ENCODE peak calls at places on chromosomes 1 and 21, in four cellular contexts. One of them, this sample, is unnamed.

GRCh38 chr21:27734146-27734545 is 767.3 kb upstream of the ADAMTS5 start:
- DNase-seq in GM12892: no peak
- DNase-seq in stomach: no peak
- DNase-seq in ovary: no peak
- DNase-seq in this sample: no peak

GRCh38 chr21:25507522-25507921 is 99.8 kb downstream of the MRPL39 start:
- DNase-seq in GM12892: no peak
- DNase-seq in ovary: no peak
- DNase-seq in stomach: no peak
- DNase-seq in this sample: no peak

GRCh38 chr1:209787551-209787950 is 3.2 kb upstream of the C1orf74 start:
- DNase-seq in ovary: peak; percentile 34
- DNase-seq in GM12892: no peak
- DNase-seq in stomach: peak; percentile 80
- DNase-seq in this sample: peak; percentile 77

GRCh38 chr1:24018611-24019580 is 38.8 kb upstream of the SRSF10 start:
- DNase-seq in stomach: peak; percentile 99
- DNase-seq in ovary: peak; percentile 99
- DNase-seq in GM12892: no peak
- DNase-seq in this sample: peak; percentile 90

GRCh38 chr21:28252923-28253322 is 739.8 kb downstream of the LTN1 start:
- DNase-seq in stomach: no peak
- DNase-seq in GM12892: no peak
- DNase-seq in ovary: no peak
- DNase-seq in this sample: no peak

GRCh38 chr1:7524681-7525340 is 246.3 kb upstream of the VAMP3 start:
- DNase-seq in ovary: no peak
- DNase-seq in GM12892: no peak
- DNase-seq in stomach: no peak
- DNase-seq in this sample: peak; percentile 19

GRCh38 chr1:43513471-43514173 is 17.1 kb upstream of the PTPRF start:
- DNase-seq in ovary: no peak
- DNase-seq in GM12892: no peak
- DNase-seq in stomach: no peak
- DNase-seq in this sample: no peak

GRCh38 chr1:211715976-211716375 is 40.6 kb upstream of the NEK2 start:
- DNase-seq in stomach: no peak
- DNase-seq in GM12892: no peak
- DNase-seq in ovary: no peak
- DNase-seq in this sample: no peak

GRCh38 chr1:66334311-66334710 is 199.6 kb upstream of the SGIP1 start:
- DNase-seq in stomach: no peak
- DNase-seq in ovary: no peak
- DNase-seq in GM12892: no peak
- DNase-seq in this sample: no peak

GRCh38 chr21:27219068-27219467 is 252.2 kb upstream of the ADAMTS5 start:
- DNase-seq in GM12892: no peak
- DNase-seq in stomach: no peak
- DNase-seq in ovary: no peak
- DNase-seq in this sample: no peak

GRCh38 chr1:26602378-26602959 is 72.9 kb downstream of the RPS6KA1 start:
- DNase-seq in ovary: no peak
- DNase-seq in stomach: no peak
- DNase-seq in GM12892: no peak
- DNase-seq in this sample: no peak

GRCh38 chr1:236394905-236395779 is 1.1 kb downstream of the EDARADD start:
- DNase-seq in GM12892: peak; percentile 53
- DNase-seq in ovary: peak; percentile 24
- DNase-seq in stomach: peak; percentile 63
- DNase-seq in this sample: no peak

GRCh38 chr1:2212542-2213491 is 15.3 kb upstream of the SKI start:
- DNase-seq in ovary: peak; percentile 97
- DNase-seq in stomach: peak; percentile 88
- DNase-seq in GM12892: no peak
- DNase-seq in this sample: peak; percentile 79

GRCh38 chr21:29121759-29122158 is 8.7 kb upstream of the MAP3K7CL start:
- DNase-seq in GM12892: no peak
- DNase-seq in stomach: no peak
- DNase-seq in ovary: no peak
- DNase-seq in this sample: no peak

GRCh38 chr1:21607549-21608529 is 61.3 kb downstream of the RAP1GAP start:
- DNase-seq in ovary: peak; percentile 69
- DNase-seq in stomach: peak; percentile 95
- DNase-seq in GM12892: peak; percentile 87
- DNase-seq in this sample: peak; percentile 82

GRCh38 chr1:81799939-81800740 is 594 bp upstream of the ADGRL2 start:
- DNase-seq in stomach: peak; percentile 45
- DNase-seq in ovary: peak; percentile 75
- DNase-seq in GM12892: no peak
- DNase-seq in this sample: peak; percentile 66
- TF ChIP-seq POLR2A in stomach: no peak
- TF ChIP-seq POLR2A in ovary: peak; percentile 26
- TF ChIP-seq POLR2A in GM12892: no peak
- TF ChIP-seq POLR2A in this sample: peak; percentile 51

GRCh38 chr1:203325004-203325417 is 19.7 kb downstream of the BTG2 start:
- DNase-seq in stomach: no peak
- DNase-seq in ovary: no peak
- DNase-seq in GM12892: peak; percentile 62
- DNase-seq in this sample: no peak
- TF ChIP-seq POLR2A in stomach: no peak
- TF ChIP-seq POLR2A in ovary: no peak
- TF ChIP-seq POLR2A in GM12892: peak; percentile 71
- TF ChIP-seq POLR2A in this sample: no peak

GRCh38 chr1:54931275-54931805 is 44.3 kb upstream of the DHCR24 start:
- DNase-seq in GM12892: no peak
- DNase-seq in ovary: no peak
- DNase-seq in stomach: no peak
- DNase-seq in this sample: no peak
- TF ChIP-seq POLR2A in GM12892: no peak
- TF ChIP-seq POLR2A in ovary: no peak
- TF ChIP-seq POLR2A in stomach: no peak
- TF ChIP-seq POLR2A in this sample: no peak

DNA sequence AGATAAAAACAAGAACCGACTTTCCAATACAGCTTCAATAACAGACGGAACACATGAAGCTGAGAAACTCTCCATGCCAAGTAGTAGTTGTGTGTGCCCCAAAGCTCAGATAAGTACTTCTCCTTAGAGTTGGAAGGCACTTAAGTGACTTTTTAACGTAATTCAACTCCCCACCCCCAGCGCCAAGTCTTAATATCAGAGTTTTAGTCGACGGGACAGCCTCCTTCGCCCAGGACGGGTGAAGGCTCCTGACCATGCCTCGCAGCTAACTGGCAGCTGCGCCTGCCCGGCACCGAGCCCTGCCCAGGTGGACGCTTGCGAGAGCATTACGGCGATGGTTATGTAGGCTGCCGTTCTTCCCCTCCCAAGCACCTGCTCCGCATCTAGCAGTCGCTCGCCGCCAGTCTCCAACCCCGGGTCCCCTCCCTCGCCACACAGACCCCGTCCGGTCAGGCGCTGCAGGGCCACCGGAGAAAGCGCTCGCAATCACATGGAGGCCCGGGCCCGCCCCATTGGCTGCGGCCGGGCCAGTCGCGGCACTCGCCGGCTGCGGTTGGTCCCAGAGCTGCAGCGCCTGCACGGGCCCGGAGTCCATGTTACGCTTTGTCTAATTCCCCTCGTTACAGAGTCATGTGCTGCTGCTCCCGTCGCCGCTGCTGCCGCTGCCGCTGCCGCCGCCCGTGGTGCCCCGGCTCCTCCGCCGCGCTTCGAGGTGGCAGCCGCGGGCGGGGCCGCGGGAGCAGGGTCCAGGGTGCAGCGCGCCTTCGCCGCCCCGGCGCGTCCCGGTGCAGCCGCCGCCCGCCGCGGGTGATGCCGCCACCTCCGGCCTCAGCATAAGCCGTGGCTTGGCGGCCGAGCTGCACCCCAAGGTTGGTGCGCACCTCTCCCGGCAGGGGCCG is at the start of gene LRRC8D:
- DNase-seq in stomach: peak; percentile 86
- DNase-seq in GM12892: peak; percentile 72
- DNase-seq in ovary: peak; percentile 62
- DNase-seq in this sample: peak; percentile 91
- TF ChIP-seq POLR2A in stomach: no peak
- TF ChIP-seq POLR2A in GM12892: peak; percentile 60
- TF ChIP-seq POLR2A in ovary: no peak
- TF ChIP-seq POLR2A in this sample: peak; percentile 77

GRCh38 chr1:52929019-52929418 is 1.9 kb downstream of the SCP2 start:
- DNase-seq in GM12892: no peak
- DNase-seq in stomach: no peak
- DNase-seq in ovary: no peak
- DNase-seq in this sample: no peak

GRCh38 chr1:52926864-52927218 is 235 bp upstream of the SCP2 start:
- DNase-seq in GM12892: no peak
- DNase-seq in ovary: no peak
- DNase-seq in stomach: no peak
- DNase-seq in this sample: no peak

GRCh38 chr1:52925571-52926005 is 1.5 kb upstream of the SCP2 start:
- DNase-seq in GM12892: no peak
- DNase-seq in ovary: peak; percentile 75
- DNase-seq in stomach: no peak
- DNase-seq in this sample: no peak

GRCh38 chr1:52928083-52928404 is 968 bp downstream of the SCP2 start:
- DNase-seq in GM12892: no peak
- DNase-seq in ovary: no peak
- DNase-seq in stomach: no peak
- DNase-seq in this sample: no peak

DNA sequence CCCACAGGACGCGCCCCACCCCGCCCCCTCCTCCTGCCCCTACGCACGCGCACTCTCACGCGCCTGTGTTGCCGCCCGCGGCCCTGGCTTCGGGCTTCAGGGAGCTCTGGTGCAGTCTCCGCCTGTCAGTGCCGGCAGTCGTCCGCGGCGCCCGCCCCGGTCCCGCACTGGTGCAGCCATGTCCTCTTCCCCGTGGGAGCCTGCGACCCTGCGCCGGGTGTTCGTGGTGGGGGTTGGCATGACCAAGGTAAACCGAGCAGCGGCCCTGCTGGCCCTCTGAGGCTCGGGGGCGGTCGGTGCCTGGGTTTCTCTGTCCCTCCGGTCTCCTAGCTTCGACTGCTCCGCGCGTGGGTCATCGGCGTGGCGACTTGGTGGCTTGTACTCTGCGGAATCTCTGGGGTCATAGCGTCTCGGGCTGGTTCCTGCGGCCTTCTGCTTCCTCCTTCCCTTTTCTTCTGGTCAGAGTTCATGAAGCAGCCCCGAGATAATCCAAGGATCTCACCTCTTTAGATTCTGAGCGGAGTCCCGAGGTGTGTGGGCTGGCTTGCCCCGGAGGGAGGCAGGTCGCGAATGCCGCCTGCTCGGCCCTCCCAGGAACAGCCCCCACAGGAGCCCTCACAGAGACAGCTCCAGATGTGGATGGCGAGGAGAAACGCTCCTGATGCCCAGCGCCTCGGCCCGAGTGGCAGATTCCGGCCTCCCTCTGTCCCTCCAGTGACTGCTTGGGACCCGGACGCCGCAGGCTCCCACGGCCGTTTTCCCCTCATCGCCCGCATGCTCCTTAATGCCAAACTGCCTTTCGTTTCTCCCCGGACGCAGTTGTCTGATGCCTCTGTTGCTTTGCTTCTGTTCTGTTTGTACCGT is at the start of gene SCP2:
- DNase-seq in ovary: peak; percentile 87
- DNase-seq in stomach: peak; percentile 88
- DNase-seq in GM12892: peak; percentile 75
- DNase-seq in this sample: peak; percentile 94
- TF ChIP-seq POLR2A in ovary: peak; percentile 63
- TF ChIP-seq POLR2A in stomach: no peak
- TF ChIP-seq POLR2A in GM12892: peak; percentile 63
- TF ChIP-seq POLR2A in this sample: peak; percentile 92

GRCh38 chr1:89070509-89070908 is 5.5 kb upstream of the GBP1 start:
- DNase-seq in GM12892: no peak
- DNase-seq in stomach: no peak
- DNase-seq in ovary: no peak
- DNase-seq in this sample: no peak

GRCh38 chr1:89068291-89068690 is 3.3 kb upstream of the GBP1 start:
- DNase-seq in stomach: no peak
- DNase-seq in GM12892: no peak
- DNase-seq in ovary: no peak
- DNase-seq in this sample: peak; percentile 89

GRCh38 chr1:89069955-89070354 is 4.9 kb upstream of the GBP1 start:
- DNase-seq in ovary: no peak
- DNase-seq in GM12892: no peak
- DNase-seq in stomach: no peak
- DNase-seq in this sample: no peak

GRCh38 chr1:89060091-89060490 is 4.9 kb downstream of the GBP1 start:
- DNase-seq in ovary: no peak
- DNase-seq in GM12892: no peak
- DNase-seq in stomach: no peak
- DNase-seq in this sample: no peak

DNA sequence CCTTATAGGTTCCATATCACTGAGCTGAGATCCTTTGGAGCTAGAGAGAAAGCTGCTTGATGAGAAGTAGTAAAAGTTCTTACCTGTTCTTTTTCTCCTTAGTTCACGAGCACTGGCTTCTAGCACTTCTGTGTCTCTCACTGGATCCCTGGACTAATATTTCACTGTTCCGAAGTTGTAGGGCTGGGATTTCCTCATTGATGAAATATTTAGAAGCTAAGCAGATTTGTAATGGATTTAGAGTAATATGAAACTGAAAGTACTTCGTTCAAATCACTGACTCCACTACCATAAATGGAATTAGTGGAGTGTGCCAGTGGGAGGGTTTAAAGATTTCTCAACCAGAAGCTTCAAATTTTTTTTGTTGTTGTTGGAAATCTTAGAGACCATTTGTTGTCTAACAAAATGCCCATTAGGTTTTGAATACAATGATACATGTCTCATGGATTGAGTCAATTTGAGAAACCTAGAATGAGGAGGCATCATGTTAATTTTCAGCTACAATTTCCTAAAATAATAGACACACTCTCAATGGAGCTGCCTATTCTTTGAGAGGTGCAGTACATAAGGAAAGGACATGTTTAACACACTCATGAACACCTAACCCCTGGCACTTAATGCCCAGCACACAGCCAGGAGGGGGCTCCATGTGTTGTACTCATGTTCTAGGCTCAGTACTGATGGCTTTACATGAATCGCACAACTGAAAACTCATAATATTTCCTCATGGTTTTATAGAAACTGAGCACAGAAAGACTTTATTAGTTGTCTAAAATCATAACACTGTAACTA is at the start of gene GBP1:
- DNase-seq in stomach: no peak
- DNase-seq in ovary: no peak
- DNase-seq in GM12892: no peak
- DNase-seq in this sample: no peak
- TF ChIP-seq POLR2A in stomach: no peak
- TF ChIP-seq POLR2A in ovary: peak; percentile 17
- TF ChIP-seq POLR2A in GM12892: no peak
- TF ChIP-seq POLR2A in this sample: peak; percentile 94